ENCODE peak calls at places on chromosomes 3 and 15, in six cellular contexts. C is psoas muscle, Q is vagina, G is WERI-Rb-1, N is HCT116, V is sigmoid colon. W is an unnamed sample.

GRCh38 chr3:105399611-105400010 is 32.9 kb downstream of the ALCAM start:
- DNase-seq in C (no peak), N (no peak), G (no peak), Q (no peak), V (no peak), W (no peak)

GRCh38 chr3:8983026-8983425 is 19.8 kb upstream of the RAD18 start:
- DNase-seq in Q (peak; percentile 60), V (no peak), C (no peak), N (no peak), G (no peak), W (no peak)

GRCh38 chr3:142897807-142898206 is 8.9 kb upstream of the PCOLCE2 start:
- DNase-seq in V (no peak), N (no peak), Q (no peak), G (no peak), C (no peak), W (no peak)

GRCh38 chr3:183172051-183172639 is 9.6 kb upstream of the LAMP3 start:
- DNase-seq in N (no peak), C (no peak), Q (no peak), V (no peak), G (no peak), W (no peak)

GRCh38 chr15:67100124-67100791 is 34.9 kb downstream of the SMAD3 start:
- DNase-seq in G (no peak), V (no peak), N (no peak), C (no peak), Q (no peak), W (no peak)

GRCh38 chr3:72679540-72680198 is 168.6 kb downstream of the SHQ1 start:
- DNase-seq in N (no peak), V (no peak), G (no peak), Q (no peak), C (no peak), W (no peak)

GRCh38 chr3:94734201-94734600 is 671.3 kb downstream of the NSUN3 start:
- DNase-seq in Q (no peak), V (no peak), C (no peak), G (no peak), N (no peak), W (no peak)

GRCh38 chr3:177831361-177831760 is 634.1 kb upstream of the TBL1XR1 start:
- DNase-seq in Q (no peak), V (no peak), G (no peak), N (no peak), C (no peak), W (no peak)

GRCh38 chr3:12750223-12750622 is 8.8 kb downstream of the TMEM40 start:
- DNase-seq in C (peak; percentile 45), G (no peak), V (no peak), N (peak; percentile 47), Q (no peak), W (no peak)

DNA sequence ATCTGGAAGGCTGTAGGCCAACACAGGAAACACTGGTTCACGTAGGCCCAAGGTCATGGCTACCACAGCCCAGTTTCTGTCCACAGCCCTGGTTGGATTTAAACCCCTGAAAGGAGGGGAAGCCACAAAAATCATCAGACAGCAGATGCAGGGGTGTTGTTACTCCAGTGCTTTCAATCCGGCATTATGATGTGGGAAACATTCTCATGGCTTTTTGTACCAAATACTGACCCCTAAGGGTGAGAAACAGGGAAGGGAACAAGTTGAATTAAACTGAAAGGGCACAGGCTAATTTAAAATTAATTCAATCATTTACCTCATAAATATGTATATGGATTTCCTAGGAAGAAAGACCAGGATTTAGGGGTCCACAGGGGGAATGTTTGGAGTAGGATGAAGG is 375.6 kb downstream of the CTNNB1 start:
- DNase-seq in C (no peak), G (no peak), Q (no peak), N (no peak), V (no peak), W (no peak)
- TF ChIP-seq CTCF in C (no peak), G (peak; percentile 11), Q (no peak), N (peak; percentile 21), V (no peak), W (no peak)

DNA sequence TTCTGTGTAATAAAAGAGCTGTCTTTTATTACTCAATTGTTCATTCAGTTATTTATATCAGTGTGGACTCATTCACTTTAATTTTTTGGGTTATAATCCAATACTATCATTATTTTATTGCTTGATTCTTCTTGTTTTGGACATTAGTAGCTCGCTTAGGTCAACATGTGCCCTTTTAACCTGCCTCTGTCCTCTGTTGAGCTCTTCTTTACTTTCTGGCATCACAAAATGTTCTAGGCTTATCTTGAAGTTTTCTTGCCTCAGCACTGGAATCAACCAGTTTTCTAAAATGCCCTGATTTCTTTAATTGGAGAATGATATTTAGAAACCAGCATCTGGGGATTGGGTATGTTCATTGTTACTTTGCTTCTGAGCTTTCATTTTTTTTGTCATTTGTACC is 82.2 kb downstream of the LEKR1 start:
- DNase-seq in Q (no peak), G (no peak), V (no peak), C (no peak), N (no peak), W (no peak)
- H3K4me3 ChIP-seq in Q (no peak overlapping the region), G (no peak overlapping the region), V (no peak overlapping the region), C (no peak overlapping the region), N (no peak overlapping the region), W (no peak overlapping the region)

GRCh38 chr3:133292251-133292650 is 107.6 kb upstream of the BFSP2 start:
- DNase-seq in G (no peak), C (no peak), V (no peak), Q (no peak), N (no peak), W (no peak)
- H3K27ac ChIP-seq in G (no peak overlapping the region), C (no peak overlapping the region), V (no peak overlapping the region), Q (no peak overlapping the region), N (no peak overlapping the region), W (no peak overlapping the region)

DNA sequence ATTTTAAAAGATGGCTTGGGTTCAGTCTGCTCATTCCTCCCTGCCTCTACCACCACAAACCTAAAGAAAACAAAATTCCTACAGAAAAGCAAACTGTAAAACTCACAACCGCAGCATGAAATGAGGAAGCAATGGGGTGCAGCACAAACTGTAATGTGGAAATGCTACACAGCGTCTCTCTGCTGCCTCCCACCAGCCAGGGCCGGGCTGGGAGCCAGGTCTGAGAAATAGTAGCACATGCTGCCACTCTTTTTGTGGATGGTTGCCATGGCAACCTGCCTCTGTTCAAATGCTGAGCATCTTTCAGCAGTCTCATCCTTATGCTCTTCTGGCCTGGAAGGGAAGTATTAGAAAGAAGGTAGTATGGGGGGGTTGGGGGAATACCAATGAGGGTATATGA is 55.4 kb downstream of the EOMES start:
- DNase-seq in C (peak; percentile 65), Q (peak; percentile 79), G (no peak), V (peak; percentile 82), N (no peak), W (peak; percentile 48)
- TF ChIP-seq CTCF in C (no peak), Q (no peak), G (no peak), V (no peak), N (no peak), W (no peak)

GRCh38 chr3:187745201-187746058 is at the start of gene BCL6:
- DNase-seq in Q (peak; percentile 98), G (peak; percentile 87), N (peak; percentile 98), V (peak; percentile 98), C (peak; percentile 92), W (peak; percentile 94)

GRCh38 chr3:187746479-187747335 is 1.4 kb upstream of the BCL6 start:
- DNase-seq in N (no peak), V (no peak), Q (no peak), C (no peak), G (no peak), W (peak; percentile 65)

GRCh38 chr3:187747506-187747905 is 2.2 kb upstream of the BCL6 start:
- DNase-seq in G (no peak), N (no peak), C (no peak), V (no peak), Q (no peak), W (no peak)

GRCh38 chr3:187744169-187745151 is 808 bp downstream of the BCL6 start:
- DNase-seq in N (no peak), G (peak; percentile 34), C (peak; percentile 62), V (peak; percentile 85), Q (peak; percentile 91), W (peak; percentile 85)

DNA sequence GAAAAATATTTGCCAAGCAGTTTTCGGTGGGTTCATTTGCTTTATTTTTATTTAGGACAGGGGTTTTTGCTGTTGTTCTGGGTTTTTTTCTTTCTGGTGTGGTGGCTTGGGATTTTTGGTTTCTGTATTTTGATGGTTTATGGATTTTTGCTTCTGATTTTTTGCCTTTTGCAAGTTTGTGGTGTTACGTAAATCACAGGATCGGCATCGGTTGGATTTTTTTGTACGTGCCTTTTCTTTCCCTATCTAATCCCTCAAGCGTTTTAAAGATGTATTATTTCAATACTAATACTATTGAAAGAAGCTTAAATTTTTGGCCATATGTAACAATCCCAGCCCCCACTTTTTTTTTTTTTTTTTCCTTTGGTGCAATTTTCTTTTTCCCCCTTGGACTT is 788 bp upstream of the BCL6 start:
- DNase-seq in Q (no peak), C (no peak), N (no peak), G (no peak), V (no peak), W (no peak)
- H3K4me3 ChIP-seq in Q (peak overlapping the region; percentile 52), C (peak overlapping the region; percentile 93), N (peak overlapping the region; percentile 89), G (peak overlapping the region; percentile 42), V (peak overlapping the region; percentile 88), W (peak overlapping the region; percentile 88)

DNA sequence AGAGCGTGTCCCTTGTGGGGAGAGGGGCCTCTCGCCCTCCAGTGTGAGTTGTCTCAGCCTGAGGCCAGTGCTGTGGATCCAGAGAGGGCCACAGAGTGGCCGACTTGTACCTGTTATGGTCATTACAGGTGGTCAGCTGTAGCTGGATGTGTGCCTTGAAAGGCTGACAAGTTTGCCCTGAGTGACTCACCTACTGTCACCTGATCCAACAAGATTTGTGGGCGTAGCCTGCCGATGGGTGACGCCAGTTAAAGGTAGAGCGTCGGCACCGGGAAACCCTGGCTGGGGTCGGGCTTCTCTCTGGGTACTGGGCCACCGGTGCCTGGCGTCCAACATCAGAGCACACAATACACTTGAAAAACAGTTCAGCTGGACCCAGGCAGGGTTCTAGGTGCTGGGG is 2.8 kb upstream of the ISG20 start:
- DNase-seq in N (peak; percentile 69), G (no peak), Q (no peak), V (no peak), C (no peak), W (no peak)
- H3K27ac ChIP-seq in N (no peak overlapping the region), G (no peak overlapping the region), Q (peak overlapping the region; percentile 96), V (peak overlapping the region; percentile 6), C (no peak overlapping the region), W (no peak overlapping the region)

GRCh38 chr3:168249539-168250414 is 154.1 kb upstream of the GOLIM4 start:
- DNase-seq in G (peak; percentile 91), Q (no peak), N (peak; percentile 36), V (peak; percentile 76), C (peak; percentile 70), W (peak; percentile 28)
- TF ChIP-seq CTCF in G (peak; percentile 71), Q (no peak), N (peak; percentile 31), V (no peak), C (peak; percentile 10), W (no peak)

DNA sequence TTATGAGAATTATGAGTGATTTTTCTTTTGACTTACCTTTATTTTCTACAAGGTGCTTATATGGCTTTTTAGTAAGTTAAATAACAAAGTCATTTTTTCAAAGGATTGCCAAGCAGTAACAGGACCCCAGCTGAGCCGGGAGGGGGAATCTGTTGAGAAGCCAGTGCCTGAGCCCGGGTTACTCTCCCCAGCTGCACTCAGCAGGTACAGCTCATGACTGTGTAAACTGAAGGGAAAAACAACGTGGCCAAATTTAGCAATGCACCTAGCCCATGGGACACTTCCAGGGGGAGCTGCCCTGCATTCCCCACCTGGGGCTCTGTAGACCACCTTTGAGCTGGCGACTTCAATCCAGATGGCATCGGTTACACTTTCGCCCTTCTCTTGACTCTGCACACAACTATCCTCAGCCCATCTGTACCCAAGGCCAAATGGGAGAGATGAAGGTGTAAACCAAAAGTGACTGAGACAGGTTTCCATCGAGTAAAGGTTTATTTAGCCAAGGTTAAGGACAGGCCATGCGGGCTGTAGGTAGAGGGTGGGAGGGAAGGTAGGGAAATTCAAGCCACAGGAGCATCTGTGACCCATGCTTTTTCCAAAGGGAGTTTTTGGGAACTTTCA is 18.2 kb upstream of the HCN4 start:
- DNase-seq in G (no peak), N (no peak), C (no peak), V (no peak), Q (no peak), W (no peak)
- H3K4me3 ChIP-seq in G (no peak overlapping the region), N (no peak overlapping the region), C (no peak overlapping the region), V (no peak overlapping the region), Q (no peak overlapping the region), W (no peak overlapping the region)